ENCODE peak calls at places on chromosomes 5 and 9, in eight cellular contexts. One of them, this sample, is unnamed.

GRCh38 chr5:77305222-77305846 is 94.9 kb downstream of the PDE8B start:
- DNase-seq in Calu3: no peak
- DNase-seq in natural killer cell: no peak
- DNase-seq in WERI-Rb-1: no peak
- DNase-seq in bronchial epithelial cell: no peak
- DNase-seq in HepG2: no peak
- DNase-seq in epithelial cell of esophagus: no peak
- DNase-seq in astrocyte: no peak
- DNase-seq in this sample: no peak

GRCh38 chr5:64269164-64269563 is 103.5 kb downstream of the RNF180 start:
- DNase-seq in Calu3: no peak
- DNase-seq in natural killer cell: no peak
- DNase-seq in WERI-Rb-1: no peak
- DNase-seq in bronchial epithelial cell: no peak
- DNase-seq in HepG2: no peak
- DNase-seq in epithelial cell of esophagus: no peak
- DNase-seq in astrocyte: no peak
- DNase-seq in this sample: no peak

GRCh38 chr9:121399883-121400607 is 30.0 kb upstream of the STOM start:
- DNase-seq in Calu3: peak; percentile 5
- DNase-seq in natural killer cell: no peak
- DNase-seq in WERI-Rb-1: no peak
- DNase-seq in bronchial epithelial cell: peak; percentile 87
- DNase-seq in HepG2: peak; percentile 69
- DNase-seq in epithelial cell of esophagus: peak; percentile 86
- DNase-seq in astrocyte: peak; percentile 69
- DNase-seq in this sample: no peak

GRCh38 chr5:35853652-35854051 is 3.0 kb upstream of the IL7R start:
- DNase-seq in Calu3: no peak
- DNase-seq in natural killer cell: no peak
- DNase-seq in WERI-Rb-1: no peak
- DNase-seq in bronchial epithelial cell: no peak
- DNase-seq in HepG2: no peak
- DNase-seq in epithelial cell of esophagus: no peak
- DNase-seq in astrocyte: no peak
- DNase-seq in this sample: no peak

GRCh38 chr5:115463985-115464384 is 80.6 kb downstream of the FEM1C start:
- DNase-seq in Calu3: no peak
- DNase-seq in natural killer cell: no peak
- DNase-seq in WERI-Rb-1: no peak
- DNase-seq in bronchial epithelial cell: no peak
- DNase-seq in HepG2: no peak
- DNase-seq in epithelial cell of esophagus: no peak
- DNase-seq in astrocyte: peak; percentile 52
- DNase-seq in this sample: no peak

GRCh38 chr5:142979636-142980035 is 209.5 kb downstream of the ARHGAP26 start:
- DNase-seq in Calu3: no peak
- DNase-seq in natural killer cell: no peak
- DNase-seq in WERI-Rb-1: peak; percentile 21
- DNase-seq in bronchial epithelial cell: no peak
- DNase-seq in HepG2: no peak
- DNase-seq in epithelial cell of esophagus: peak; percentile 24
- DNase-seq in astrocyte: no peak
- DNase-seq in this sample: no peak

GRCh38 chr5:1446602-1447343 is 1.5 kb upstream of the SLC6A3 start:
- DNase-seq in Calu3: no peak
- DNase-seq in natural killer cell: no peak
- DNase-seq in WERI-Rb-1: peak; percentile 8
- DNase-seq in bronchial epithelial cell: no peak
- DNase-seq in HepG2: no peak
- DNase-seq in epithelial cell of esophagus: no peak
- DNase-seq in astrocyte: no peak
- DNase-seq in this sample: no peak

GRCh38 chr5:388266-389196 is 54.4 kb upstream of the EXOC3 start:
- DNase-seq in Calu3: no peak
- DNase-seq in natural killer cell: no peak
- DNase-seq in WERI-Rb-1: no peak
- DNase-seq in bronchial epithelial cell: no peak
- DNase-seq in HepG2: no peak
- DNase-seq in epithelial cell of esophagus: no peak
- DNase-seq in astrocyte: no peak
- DNase-seq in this sample: peak; percentile 43

GRCh38 chr5:31382051-31382878 is 149.6 kb downstream of the DROSHA start:
- DNase-seq in Calu3: no peak
- DNase-seq in natural killer cell: no peak
- DNase-seq in WERI-Rb-1: no peak
- DNase-seq in bronchial epithelial cell: no peak
- DNase-seq in HepG2: no peak
- DNase-seq in epithelial cell of esophagus: no peak
- DNase-seq in astrocyte: peak; percentile 22
- DNase-seq in this sample: no peak

GRCh38 chr9:75228893-75229292 is 140.6 kb downstream of the OSTF1 start:
- DNase-seq in Calu3: no peak
- DNase-seq in natural killer cell: no peak
- DNase-seq in WERI-Rb-1: no peak
- DNase-seq in bronchial epithelial cell: no peak
- DNase-seq in HepG2: no peak
- DNase-seq in epithelial cell of esophagus: no peak
- DNase-seq in astrocyte: no peak
- DNase-seq in this sample: no peak

GRCh38 chr5:163079618-163080017 is 357.8 kb upstream of the CCNG1 start:
- DNase-seq in Calu3: peak; percentile 5
- DNase-seq in natural killer cell: no peak
- DNase-seq in WERI-Rb-1: peak; percentile 10
- DNase-seq in bronchial epithelial cell: no peak
- DNase-seq in HepG2: no peak
- DNase-seq in epithelial cell of esophagus: no peak
- DNase-seq in astrocyte: no peak
- DNase-seq in this sample: no peak
- TF ChIP-seq CTCF in Calu3: peak; percentile 21
- TF ChIP-seq CTCF in natural killer cell: no peak
- TF ChIP-seq CTCF in WERI-Rb-1: peak; percentile 30
- TF ChIP-seq CTCF in bronchial epithelial cell: no peak
- TF ChIP-seq CTCF in HepG2: no peak
- TF ChIP-seq CTCF in epithelial cell of esophagus: peak; percentile 13
- TF ChIP-seq CTCF in astrocyte: peak; percentile 40
- TF ChIP-seq CTCF in this sample: no peak

GRCh38 chr5:71732011-71732410 is 12.9 kb downstream of the CARTPT start:
- DNase-seq in Calu3: no peak
- DNase-seq in natural killer cell: no peak
- DNase-seq in WERI-Rb-1: no peak
- DNase-seq in bronchial epithelial cell: no peak
- DNase-seq in HepG2: no peak
- DNase-seq in epithelial cell of esophagus: no peak
- DNase-seq in astrocyte: no peak
- DNase-seq in this sample: no peak
- TF ChIP-seq CTCF in Calu3: no peak
- TF ChIP-seq CTCF in natural killer cell: no peak
- TF ChIP-seq CTCF in WERI-Rb-1: no peak
- TF ChIP-seq CTCF in bronchial epithelial cell: no peak
- TF ChIP-seq CTCF in HepG2: no peak
- TF ChIP-seq CTCF in epithelial cell of esophagus: no peak
- TF ChIP-seq CTCF in astrocyte: no peak
- TF ChIP-seq CTCF in this sample: no peak

DNA sequence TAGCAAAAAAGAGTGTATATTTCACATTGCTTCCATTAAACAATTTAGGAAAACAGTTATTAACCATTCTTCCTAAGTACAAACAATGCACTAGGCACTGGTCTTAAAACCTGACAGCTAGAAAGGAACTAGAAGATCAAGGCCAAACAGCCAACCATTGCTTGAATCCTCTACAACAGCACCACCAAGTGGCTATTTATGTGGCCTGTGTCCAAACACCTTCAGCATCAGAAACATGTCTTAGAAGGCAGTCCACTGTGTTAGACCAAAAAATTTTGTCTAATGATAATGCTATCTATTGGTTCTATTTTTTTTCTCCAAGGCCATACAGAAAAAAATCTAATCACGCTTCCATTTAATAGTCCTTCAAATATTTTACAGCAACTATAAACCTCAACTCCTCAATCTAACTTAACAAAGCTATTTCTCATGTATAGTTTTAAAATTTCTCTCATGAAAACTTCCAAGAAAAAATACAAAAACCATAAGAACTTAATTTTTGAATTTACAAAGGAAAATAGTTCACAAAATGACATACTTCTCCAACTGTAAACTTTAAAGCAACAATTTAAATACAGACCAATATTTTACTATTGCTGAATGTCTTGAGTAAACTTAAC is 36.1 kb downstream of the CAAP1 start:
- DNase-seq in Calu3: peak; percentile 36
- DNase-seq in natural killer cell: no peak
- DNase-seq in WERI-Rb-1: peak; percentile 42
- DNase-seq in bronchial epithelial cell: peak; percentile 75
- DNase-seq in HepG2: peak; percentile 49
- DNase-seq in epithelial cell of esophagus: peak; percentile 83
- DNase-seq in astrocyte: peak; percentile 15
- DNase-seq in this sample: no peak
- TF ChIP-seq CTCF in Calu3: peak; percentile 26
- TF ChIP-seq CTCF in natural killer cell: no peak
- TF ChIP-seq CTCF in WERI-Rb-1: peak; percentile 78
- TF ChIP-seq CTCF in bronchial epithelial cell: peak; percentile 74
- TF ChIP-seq CTCF in HepG2: peak; percentile 76
- TF ChIP-seq CTCF in epithelial cell of esophagus: peak; percentile 87
- TF ChIP-seq CTCF in astrocyte: peak; percentile 55
- TF ChIP-seq CTCF in this sample: peak; percentile 57

GRCh38 chr5:171418982-171419662 is at the start of gene FGF18:
- DNase-seq in Calu3: peak; percentile 69
- DNase-seq in natural killer cell: peak; percentile 26
- DNase-seq in WERI-Rb-1: peak; percentile 62
- DNase-seq in bronchial epithelial cell: no peak
- DNase-seq in HepG2: peak; percentile 56
- DNase-seq in epithelial cell of esophagus: peak; percentile 37
- DNase-seq in astrocyte: peak; percentile 65
- DNase-seq in this sample: no peak
- TF ChIP-seq CTCF in Calu3: no peak
- TF ChIP-seq CTCF in natural killer cell: peak; percentile 31
- TF ChIP-seq CTCF in WERI-Rb-1: no peak
- TF ChIP-seq CTCF in bronchial epithelial cell: no peak
- TF ChIP-seq CTCF in HepG2: no peak
- TF ChIP-seq CTCF in epithelial cell of esophagus: no peak
- TF ChIP-seq CTCF in astrocyte: no peak
- TF ChIP-seq CTCF in this sample: peak; percentile 72

GRCh38 chr9:109253241-109253636 is 67.6 kb downstream of the EPB41L4B start:
- DNase-seq in Calu3: no peak
- DNase-seq in natural killer cell: no peak
- DNase-seq in WERI-Rb-1: no peak
- DNase-seq in bronchial epithelial cell: no peak
- DNase-seq in HepG2: no peak
- DNase-seq in epithelial cell of esophagus: no peak
- DNase-seq in astrocyte: no peak
- DNase-seq in this sample: no peak

GRCh38 chr9:109252291-109252690 is 68.6 kb downstream of the EPB41L4B start:
- DNase-seq in Calu3: no peak
- DNase-seq in natural killer cell: no peak
- DNase-seq in WERI-Rb-1: no peak
- DNase-seq in bronchial epithelial cell: peak; percentile 86
- DNase-seq in HepG2: no peak
- DNase-seq in epithelial cell of esophagus: peak; percentile 84
- DNase-seq in astrocyte: no peak
- DNase-seq in this sample: no peak

GRCh38 chr9:109255394-109255793 is 65.5 kb downstream of the EPB41L4B start:
- DNase-seq in Calu3: no peak
- DNase-seq in natural killer cell: no peak
- DNase-seq in WERI-Rb-1: no peak
- DNase-seq in bronchial epithelial cell: no peak
- DNase-seq in HepG2: no peak
- DNase-seq in epithelial cell of esophagus: no peak
- DNase-seq in astrocyte: no peak
- DNase-seq in this sample: no peak

GRCh38 chr9:109254317-109254716 is 66.5 kb downstream of the EPB41L4B start:
- DNase-seq in Calu3: no peak
- DNase-seq in natural killer cell: no peak
- DNase-seq in WERI-Rb-1: no peak
- DNase-seq in bronchial epithelial cell: peak; percentile 69
- DNase-seq in HepG2: no peak
- DNase-seq in epithelial cell of esophagus: peak; percentile 63
- DNase-seq in astrocyte: peak; percentile 71
- DNase-seq in this sample: no peak

GRCh38 chr9:109253637-109254284 is 67.1 kb downstream of the EPB41L4B start:
- DNase-seq in Calu3: no peak
- DNase-seq in natural killer cell: no peak
- DNase-seq in WERI-Rb-1: no peak
- DNase-seq in bronchial epithelial cell: peak; percentile 86
- DNase-seq in HepG2: no peak
- DNase-seq in epithelial cell of esophagus: peak; percentile 88
- DNase-seq in astrocyte: peak; percentile 88
- DNase-seq in this sample: no peak
- TF ChIP-seq CTCF in Calu3: no peak
- TF ChIP-seq CTCF in natural killer cell: no peak
- TF ChIP-seq CTCF in WERI-Rb-1: no peak
- TF ChIP-seq CTCF in bronchial epithelial cell: peak; percentile 4
- TF ChIP-seq CTCF in HepG2: no peak
- TF ChIP-seq CTCF in epithelial cell of esophagus: peak; percentile 8
- TF ChIP-seq CTCF in astrocyte: peak; percentile 11
- TF ChIP-seq CTCF in this sample: no peak

DNA sequence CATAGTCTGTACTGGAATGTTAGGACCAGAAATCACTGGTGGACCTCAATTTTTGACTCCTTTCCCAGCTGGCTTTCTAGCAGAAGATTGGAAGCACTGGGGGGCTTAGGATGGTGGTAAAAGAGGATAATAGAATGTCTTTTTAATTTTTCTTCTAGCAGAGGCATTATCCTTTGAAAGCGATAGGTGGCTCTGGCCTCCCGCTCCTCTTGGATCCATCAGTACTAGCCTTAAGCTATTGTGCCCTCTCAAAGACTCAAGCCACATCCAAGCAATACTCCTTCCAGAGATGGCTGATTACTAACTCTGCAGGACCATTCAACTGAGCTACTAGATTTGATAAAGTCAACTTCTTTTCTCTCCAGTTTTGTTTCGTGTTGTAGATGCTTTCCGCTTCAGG is 610.6 kb downstream of the CDH12 start:
- DNase-seq in Calu3: no peak
- DNase-seq in natural killer cell: no peak
- DNase-seq in WERI-Rb-1: no peak
- DNase-seq in bronchial epithelial cell: no peak
- DNase-seq in HepG2: no peak
- DNase-seq in epithelial cell of esophagus: peak; percentile 4
- DNase-seq in astrocyte: no peak
- DNase-seq in this sample: no peak
- TF ChIP-seq CTCF in Calu3: no peak
- TF ChIP-seq CTCF in natural killer cell: no peak
- TF ChIP-seq CTCF in WERI-Rb-1: no peak
- TF ChIP-seq CTCF in bronchial epithelial cell: no peak
- TF ChIP-seq CTCF in HepG2: peak; percentile 7
- TF ChIP-seq CTCF in epithelial cell of esophagus: peak; percentile 24
- TF ChIP-seq CTCF in astrocyte: no peak
- TF ChIP-seq CTCF in this sample: no peak

GRCh38 chr5:7518947-7519560 is 123.1 kb downstream of the ADCY2 start:
- DNase-seq in Calu3: no peak
- DNase-seq in natural killer cell: no peak
- DNase-seq in WERI-Rb-1: peak; percentile 73
- DNase-seq in bronchial epithelial cell: no peak
- DNase-seq in HepG2: no peak
- DNase-seq in epithelial cell of esophagus: no peak
- DNase-seq in astrocyte: no peak
- DNase-seq in this sample: no peak
- TF ChIP-seq CTCF in Calu3: no peak
- TF ChIP-seq CTCF in natural killer cell: no peak
- TF ChIP-seq CTCF in WERI-Rb-1: peak; percentile 90
- TF ChIP-seq CTCF in bronchial epithelial cell: no peak
- TF ChIP-seq CTCF in HepG2: peak; percentile 42
- TF ChIP-seq CTCF in epithelial cell of esophagus: no peak
- TF ChIP-seq CTCF in astrocyte: no peak
- TF ChIP-seq CTCF in this sample: no peak

This sample was measured in CD14-positive monocyte.